ENCODE peak calls at places on chromosomes 12 and 14, in nine cellular contexts. U is NCI-H226; D is stimulated activated CD4-positive, alpha-beta T cell treated with anti-CD3 and anti-CD28 coated beads, Interleukin-1b, Interleukin-23, amount 100 ng/mL, for 24 hours; W is Calu3; L is GM12892; T is GM04504; K is lung; X is D341Med; I is GM20000. Q is an unnamed sample.

GRCh38 chr12:92439397-92439779 is 263.4 kb upstream of the PLEKHG7 start:
- DNase-seq in U (peak; percentile 82), D (no peak), K (no peak), L (no peak), I (no peak), T (peak; percentile 40), X (no peak), W (no peak), Q (peak; percentile 85)

GRCh38 chr14:31219169-31219568 is 11.6 kb upstream of the HECTD1 start:
- DNase-seq in I (no peak), L (no peak), T (no peak), D (no peak), U (no peak), X (no peak), W (no peak), K (no peak), Q (no peak)

GRCh38 chr14:93978735-93979134 is 2.4 kb upstream of the ASB2 start:
- DNase-seq in W (no peak), T (no peak), I (no peak), L (no peak), U (no peak), X (no peak), D (no peak), K (no peak), Q (no peak)

GRCh38 chr14:65303185-65303901 is 109.2 kb upstream of the FUT8 start:
- DNase-seq in D (no peak), I (no peak), U (no peak), K (no peak), L (no peak), T (no peak), W (peak; percentile 54), X (no peak), Q (no peak)

GRCh38 chr14:105346880-105347586 is 32.5 kb downstream of the PACS2 start:
- DNase-seq in W (no peak), K (no peak), D (no peak), X (no peak), T (no peak), L (no peak), U (no peak), I (no peak), Q (no peak)

GRCh38 chr12:106296179-106296877 is 6.2 kb upstream of the TCP11L2 start:
- DNase-seq in W (peak; percentile 62), U (peak; percentile 85), I (no peak), K (no peak), X (no peak), L (no peak), T (no peak), D (no peak), Q (peak; percentile 53)

GRCh38 chr12:46774011-46774633 is 51.7 kb downstream of the SLC38A4 start:
- DNase-seq in I (no peak), U (no peak), K (no peak), L (no peak), X (no peak), T (no peak), W (no peak), D (no peak), Q (no peak)

GRCh38 chr14:58817846-58818245 is 180.1 kb downstream of the DACT1 start:
- DNase-seq in I (no peak), D (no peak), W (no peak), U (no peak), T (no peak), K (no peak), X (no peak), L (no peak), Q (peak; percentile 43)

GRCh38 chr14:64200170-64200569 is 94.0 kb downstream of the ESR2 start:
- DNase-seq in W (no peak), I (no peak), U (no peak), X (no peak), T (no peak), L (no peak), K (no peak), D (no peak), Q (no peak)

GRCh38 chr14:77909911-77910310 is 110.0 kb downstream of the ADCK1 start:
- DNase-seq in T (no peak), I (no peak), W (no peak), D (no peak), L (no peak), U (no peak), X (no peak), K (no peak), Q (no peak)

GRCh38 chr12:49971141-49971540 is 1.6 kb upstream of the AQP6 start:
- DNase-seq in K (no peak), D (no peak), X (no peak), L (no peak), U (no peak), I (no peak), T (no peak), W (no peak), Q (no peak)

GRCh38 chr12:116542345-116542950 is 16.7 kb upstream of the MAP1LC3B2 start:
- DNase-seq in W (peak; percentile 36), I (no peak), D (no peak), T (no peak), X (no peak), U (no peak), L (no peak), K (no peak), Q (no peak)

GRCh38 chr14:64721899-64722298 is 17.7 kb downstream of the PLEKHG3 start:
- DNase-seq in L (no peak), K (no peak), W (no peak), X (no peak), U (no peak), D (no peak), I (no peak), T (no peak), Q (no peak)

GRCh38 chr12:126512916-126513913 is 1448.0 kb downstream of the AACS start:
- DNase-seq in L (no peak), W (no peak), K (no peak), I (no peak), X (no peak), U (no peak), D (no peak), T (no peak), Q (no peak)

GRCh38 chr12:76470028-76470939 is 89.3 kb downstream of the OSBPL8 start:
- DNase-seq in I (peak; percentile 29), K (no peak), U (peak; percentile 92), D (no peak), W (peak; percentile 34), T (peak; percentile 48), X (no peak), L (no peak), Q (peak; percentile 67)

GRCh38 chr14:74963705-74964271 is 8.4 kb upstream of the PGF start:
- DNase-seq in X (no peak), T (no peak), K (no peak), W (no peak), I (no peak), D (no peak), U (no peak), L (no peak), Q (no peak)

Q was measured in stromal cell of bone marrow.